ENCODE peak calls at places on chromosome 12, in eight cellular contexts. N is CD4-positive, alpha-beta memory T cell; U is PC-3; T is A549; M is tibial artery; V is stomach; F is cardiac muscle cell; C is adipocyte. G is an unnamed sample.

GRCh38 chr12:116135209-116135930 is 142.1 kb downstream of the MED13L start:
- DNase-seq in N (no peak), U (peak; percentile 93), T (peak; percentile 57), M (no peak), V (no peak), F (peak; percentile 60), C (peak; percentile 59), G (no peak)

GRCh38 chr12:97308576-97309198 is 153.9 kb upstream of the RMST start:
- DNase-seq in N (peak; percentile 55), U (peak; percentile 65), T (peak; percentile 68), M (no peak), V (no peak), F (peak; percentile 72), C (peak; percentile 80), G (peak; percentile 23)

GRCh38 chr12:132561784-132562156 is 48.6 kb downstream of the LRCOL1 start:
- DNase-seq in N (no peak), U (peak; percentile 46), T (peak; percentile 54), M (no peak), V (peak; percentile 36), F (no peak), C (peak; percentile 33), G (peak; percentile 62)

GRCh38 chr12:11879306-11879705 is 191.4 kb upstream of the BCL2L14 start:
- DNase-seq in N (no peak), U (peak; percentile 38), T (no peak), M (no peak), V (no peak), F (peak; percentile 61), C (peak; percentile 40), G (no peak)

GRCh38 chr12:119693006-119693405 is 25.1 kb downstream of the PRKAB1 start:
- DNase-seq in N (no peak), U (peak; percentile 98), T (no peak), M (peak; percentile 64), V (peak; percentile 84), F (peak; percentile 98), C (peak; percentile 86), G (peak; percentile 90)

GRCh38 chr12:105977256-105978051 is 161.3 kb downstream of the NUAK1 start:
- DNase-seq in N (no peak), U (no peak), T (no peak), M (no peak), V (no peak), F (peak; percentile 68), C (peak; percentile 73), G (peak; percentile 6)

GRCh38 chr12:64173456-64173855 is 48.6 kb downstream of the KICS2 start:
- DNase-seq in N (no peak), U (no peak), T (no peak), M (no peak), V (no peak), F (no peak), C (no peak), G (no peak)

GRCh38 chr12:121958521-121959240 is 40.3 kb downstream of the CFAP251 start:
- DNase-seq in N (no peak), U (no peak), T (no peak), M (no peak), V (no peak), F (peak; percentile 14), C (no peak), G (no peak)

GRCh38 chr12:19915392-19916192 is 452.7 kb upstream of the PDE3A start:
- DNase-seq in N (no peak), U (peak; percentile 36), T (peak; percentile 60), M (no peak), V (no peak), F (peak; percentile 78), C (peak; percentile 77), G (peak; percentile 5)

GRCh38 chr12:47813491-47814196 is 6.1 kb downstream of the HDAC7 start:
- DNase-seq in N (no peak), U (no peak), T (no peak), M (no peak), V (no peak), F (no peak), C (no peak), G (peak; percentile 32)

GRCh38 chr12:99383258-99383657 is 264.3 kb upstream of the GARIN6 start:
- DNase-seq in N (no peak), U (no peak), T (no peak), M (no peak), V (no peak), F (no peak), C (no peak), G (no peak)

GRCh38 chr12:116346751-116347150 is 69.3 kb upstream of the MED13L start:
- DNase-seq in N (no peak), U (peak; percentile 81), T (peak; percentile 58), M (no peak), V (no peak), F (peak; percentile 92), C (peak; percentile 82), G (peak; percentile 25)

GRCh38 chr12:132007041-132007440 is 57.3 kb downstream of the EP400 start:
- DNase-seq in N (no peak), U (no peak), T (no peak), M (no peak), V (no peak), F (no peak), C (no peak), G (no peak)

GRCh38 chr12:21428241-21428640 is 9.2 kb upstream of the PYROXD1 start:
- DNase-seq in N (no peak), U (peak; percentile 16), T (no peak), M (no peak), V (no peak), F (no peak), C (peak; percentile 70), G (no peak)

GRCh38 chr12:108828774-108829173 is 28.6 kb downstream of the SSH1 start:
- DNase-seq in N (no peak), U (no peak), T (no peak), M (no peak), V (no peak), F (peak; percentile 82), C (peak; percentile 68), G (no peak)
- H3K4me1 ChIP-seq in N (no peaks in the 10 kb centered on the region), U (peaks cover 14% of the 10 kb centered on the region), T (peaks cover 60% of the 10 kb centered on the region), M (peaks cover 69% of the 10 kb centered on the region), V (peaks cover 54% of the 10 kb centered on the region), F (peaks cover 36% of the 10 kb centered on the region), C (peaks cover 77% of the 10 kb centered on the region), G (peaks cover 34% of the 10 kb centered on the region)

GRCh38 chr12:112808176-112808575 is 16.6 kb downstream of the RPH3A start:
- DNase-seq in N (no peak), U (no peak), T (no peak), M (no peak), V (no peak), F (no peak), C (no peak), G (no peak)

GRCh38 chr12:112810235-112810917 is 18.8 kb downstream of the RPH3A start:
- DNase-seq in N (no peak), U (no peak), T (no peak), M (no peak), V (no peak), F (no peak), C (no peak), G (no peak)

GRCh38 chr12:112806721-112807120 is 15.2 kb downstream of the RPH3A start:
- DNase-seq in N (no peak), U (no peak), T (no peak), M (no peak), V (no peak), F (no peak), C (no peak), G (no peak)

GRCh38 chr12:112809684-112810083 is 18.1 kb downstream of the RPH3A start:
- DNase-seq in N (no peak), U (no peak), T (no peak), M (no peak), V (no peak), F (no peak), C (no peak), G (no peak)

DNA sequence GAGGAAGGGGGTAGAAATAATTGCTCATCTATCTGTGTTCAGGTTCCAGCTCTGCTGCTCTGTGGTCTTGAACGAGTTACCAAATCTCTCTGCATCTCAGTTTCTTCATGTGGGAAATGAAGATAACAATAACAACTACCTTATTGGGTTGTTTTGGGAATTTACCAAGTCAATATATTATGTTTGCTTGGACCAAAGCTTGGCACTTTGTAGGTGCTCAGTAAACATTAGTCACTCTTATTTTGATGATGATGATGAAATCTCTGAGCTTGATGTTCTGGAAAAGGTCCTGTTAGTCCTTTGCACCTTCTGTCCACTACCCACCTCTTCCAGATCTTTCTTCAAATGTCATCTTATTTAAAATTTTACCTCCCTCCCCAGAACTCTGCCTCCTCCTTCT is 15.9 kb downstream of the RPH3A start:
- DNase-seq in N (no peak), U (peak; percentile 56), T (peak; percentile 46), M (no peak), V (no peak), F (no peak), C (no peak), G (no peak)
- H3K4me1 ChIP-seq in N (no peaks in the 10 kb centered on the region), U (peaks cover 4% of the 10 kb centered on the region), T (peaks cover 33% of the 10 kb centered on the region), M (no peaks in the 10 kb centered on the region), V (no peaks in the 10 kb centered on the region), F (no peaks in the 10 kb centered on the region), C (no peaks in the 10 kb centered on the region), G (no peaks in the 10 kb centered on the region)

GRCh38 chr12:15729097-15729496 is 60.1 kb downstream of the EPS8 start:
- DNase-seq in N (no peak), U (no peak), T (no peak), M (no peak), V (no peak), F (no peak), C (no peak), G (no peak)

GRCh38 chr12:15731940-15732339 is 57.2 kb downstream of the EPS8 start:
- DNase-seq in N (no peak), U (no peak), T (no peak), M (no peak), V (no peak), F (no peak), C (no peak), G (no peak)

GRCh38 chr12:15732341-15733061 is 56.7 kb downstream of the EPS8 start:
- DNase-seq in N (no peak), U (no peak), T (peak; percentile 74), M (no peak), V (no peak), F (peak; percentile 53), C (no peak), G (no peak)

GRCh38 chr12:15735837-15736615 is 53.2 kb downstream of the EPS8 start:
- DNase-seq in N (no peak), U (no peak), T (no peak), M (no peak), V (no peak), F (no peak), C (no peak), G (no peak)

DNA sequence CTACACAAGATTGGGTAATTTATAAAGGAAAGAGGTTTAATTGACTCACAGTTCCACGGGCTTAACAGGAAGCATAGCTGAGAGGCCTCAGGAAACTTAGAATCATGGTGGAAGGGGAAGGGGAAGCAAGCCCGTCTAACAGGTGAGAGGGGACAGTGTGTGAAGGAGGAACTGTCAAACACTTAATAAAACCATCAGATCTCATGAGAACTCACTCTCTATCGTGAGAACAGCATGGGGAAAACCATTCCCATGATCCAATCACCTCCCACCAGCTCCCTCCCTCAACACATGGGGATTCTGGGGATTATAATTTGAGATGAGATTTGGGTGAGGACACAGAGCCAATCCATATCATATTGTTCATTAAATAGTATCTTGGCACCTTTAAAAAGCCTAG is 56.1 kb downstream of the EPS8 start:
- DNase-seq in N (no peak), U (no peak), T (no peak), M (no peak), V (no peak), F (no peak), C (no peak), G (no peak)
- H3K4me1 ChIP-seq in N (no peaks in the 10 kb centered on the region), U (peaks cover 10% of the 10 kb centered on the region), T (peaks cover 50% of the 10 kb centered on the region), M (peaks cover 14% of the 10 kb centered on the region), V (no peaks in the 10 kb centered on the region), F (no peaks in the 10 kb centered on the region), C (peaks cover 49% of the 10 kb centered on the region), G (no peaks in the 10 kb centered on the region)

GRCh38 chr12:53502983-53503728 is 2.1 kb downstream of the TARBP2 start:
- DNase-seq in N (no peak), U (no peak), T (no peak), M (peak; percentile 66), V (no peak), F (no peak), C (no peak), G (no peak)
- H3K4me1 ChIP-seq in N (peaks cover 30% of the 10 kb centered on the region), U (peaks cover 37% of the 10 kb centered on the region), T (peaks cover 27% of the 10 kb centered on the region), M (peaks cover 64% of the 10 kb centered on the region), V (peaks cover 30% of the 10 kb centered on the region), F (peaks cover 14% of the 10 kb centered on the region), C (peaks cover 63% of the 10 kb centered on the region), G (peaks cover 38% of the 10 kb centered on the region)

G was measured in body of pancreas.